ENCODE peak calls at places on chromosomes 6 and 20, in nine cellular contexts. N, L, W, H, G, J, U, M and K are unnamed samples.

GRCh38 chr6:144131248-144131709 is 19.0 kb upstream of the STX11 start:
- DNase-seq in N (peak; percentile 9), L (no peak), W (no peak), H (no peak), G (no peak), J (peak; percentile 83), U (no peak), M (no peak), K (peak; percentile 80)

GRCh38 chr20:47610247-47610944 is 108.7 kb downstream of the NCOA3 start:
- DNase-seq in N (peak; percentile 44), L (no peak), W (peak; percentile 13), H (peak; percentile 80), G (peak; percentile 22), J (peak; percentile 94), U (no peak), M (peak; percentile 33), K (peak; percentile 95)

GRCh38 chr6:41713161-41713649 is 22.2 kb downstream of the TFEB start:
- DNase-seq in N (peak; percentile 25), L (no peak), W (no peak), H (no peak), G (no peak), J (peak; percentile 53), U (no peak), M (no peak), K (peak; percentile 97)

GRCh38 chr6:21500894-21501293 is 92.7 kb upstream of the SOX4 start:
- DNase-seq in N (no peak), L (no peak), W (no peak), H (no peak), G (no peak), J (no peak), U (no peak), M (no peak), K (no peak)

GRCh38 chr20:52379723-52380336 is 188.3 kb upstream of the ZFP64 start:
- DNase-seq in N (no peak), L (no peak), W (peak; percentile 7), H (peak; percentile 58), G (peak; percentile 57), J (peak; percentile 53), U (no peak), M (no peak), K (peak; percentile 30)

GRCh38 chr20:35237486-35237885 is 11.0 kb downstream of the MMP24 start:
- DNase-seq in N (no peak), L (no peak), W (no peak), H (no peak), G (no peak), J (peak; percentile 70), U (no peak), M (no peak), K (peak; percentile 30)

GRCh38 chr6:40874495-40874894 is 164.5 kb downstream of the UNC5CL start:
- DNase-seq in N (no peak), L (no peak), W (no peak), H (no peak), G (no peak), J (no peak), U (no peak), M (no peak), K (peak; percentile 9)

GRCh38 chr6:133587841-133588240 is 301.1 kb upstream of the TCF21 start:
- DNase-seq in N (no peak), L (no peak), W (no peak), H (no peak), G (no peak), J (peak; percentile 80), U (no peak), M (no peak), K (peak; percentile 22)

GRCh38 chr6:7912024-7912423 is 1.4 kb upstream of the TXNDC5 start:
- DNase-seq in N (no peak), L (no peak), W (no peak), H (no peak), G (no peak), J (no peak), U (no peak), M (no peak), K (no peak)

GRCh38 chr20:36647194-36648121 is 1.5 kb upstream of the SLA2 start:
- DNase-seq in N (no peak), L (no peak), W (no peak), H (no peak), G (no peak), J (no peak), U (no peak), M (no peak), K (no peak)

GRCh38 chr6:168261234-168261633 is 58.3 kb downstream of the DACT2 start:
- DNase-seq in N (no peak), L (no peak), W (no peak), H (no peak), G (no peak), J (no peak), U (no peak), M (no peak), K (no peak)

GRCh38 chr6:16694789-16695188 is 66.5 kb downstream of the ATXN1 start:
- DNase-seq in N (no peak), L (no peak), W (peak; percentile 62), H (no peak), G (no peak), J (no peak), U (no peak), M (no peak), K (no peak)